ENCODE peak calls at places on chromosomes 1 and 21, in four cellular contexts. E is T-helper 22 cell, B is EL, H is nucleus accumbens. N is an unnamed sample.

GRCh38 chr1:114524933-114525332 is 13.9 kb upstream of the TRIM33 start:
- DNase-seq in E (no peak), B (no peak), H (no peak), N (no peak)

GRCh38 chr1:40363721-40364120 is 9.8 kb upstream of the SMAP2 start:
- DNase-seq in E (no peak), B (peak; percentile 25), H (no peak), N (no peak)

GRCh38 chr1:71658295-71658694 is 577.5 kb upstream of the ZRANB2 start:
- DNase-seq in E (no peak), B (no peak), H (no peak), N (no peak)

GRCh38 chr1:5623399-5623798 is 368.8 kb downstream of the NPHP4 start:
- DNase-seq in E (no peak), B (no peak), H (no peak), N (no peak)

GRCh38 chr1:226708342-226708780 is 30.7 kb downstream of the ITPKB start:
- DNase-seq in E (no peak), B (peak; percentile 91), H (no peak), N (no peak)

GRCh38 chr1:57329932-57330331 is 93.9 kb downstream of the DAB1 start:
- DNase-seq in E (no peak), B (no peak), H (no peak), N (no peak)

GRCh38 chr1:14521602-14522001 is 76.9 kb upstream of the KAZN start:
- DNase-seq in E (no peak), B (no peak), H (no peak), N (no peak)

GRCh38 chr1:226798427-226799411 is 59.6 kb upstream of the ITPKB start:
- DNase-seq in E (peak; percentile 48), B (no peak), H (no peak), N (peak; percentile 36)

GRCh38 chr21:45525910-45526306 is 16.3 kb downstream of the SLC19A1 start:
- DNase-seq in E (no peak), B (no peak), H (no peak), N (no peak)

GRCh38 chr1:77983997-77984355 is 5.1 kb upstream of the FUBP1 start:
- DNase-seq in E (no peak), B (no peak), H (no peak), N (no peak)

GRCh38 chr1:168728452-168729404 is at the start of gene DPT:
- DNase-seq in E (no peak), B (peak; percentile 64), H (no peak), N (no peak)

GRCh38 chr1:24300971-24301370 is 18.2 kb upstream of the GRHL3 start:
- DNase-seq in E (no peak), B (no peak), H (no peak), N (no peak)

GRCh38 chr1:183598386-183598785 is 8.1 kb upstream of the NCF2 start:
- DNase-seq in E (no peak), B (no peak), H (no peak), N (no peak)

GRCh38 chr1:159828916-159829634 is 2.4 kb downstream of the SLAMF8 start:
- DNase-seq in E (no peak), B (no peak), H (no peak), N (no peak)

GRCh38 chr21:43929217-43929971 is 64.4 kb downstream of the AGPAT3 start:
- DNase-seq in E (no peak), B (no peak), H (no peak), N (no peak)

GRCh38 chr1:39788758-39789570 is at the start of gene BMP8B:
- DNase-seq in E (peak; percentile 21), B (peak; percentile 43), H (peak; percentile 21), N (no peak)

GRCh38 chr1:182616130-182617074 is 12.2 kb upstream of the RGS16 start:
- DNase-seq in E (peak; percentile 88), B (peak; percentile 68), H (peak; percentile 86), N (peak; percentile 89)

GRCh38 chr1:223482766-223483165 is 89.6 kb downstream of the CCDC185 start:
- DNase-seq in E (no peak), B (no peak), H (no peak), N (no peak)

GRCh38 chr1:96596226-96596625 is 125.4 kb upstream of the PTBP2 start:
- DNase-seq in E (no peak), B (peak; percentile 49), H (no peak), N (no peak)

GRCh38 chr1:17866451-17867029 is 111.4 kb downstream of the ACTL8 start:
- DNase-seq in E (no peak), B (peak; percentile 96), H (no peak), N (no peak)

GRCh38 chr1:56080123-56080522 is 499.2 kb downstream of the PLPP3 start:
- DNase-seq in E (no peak), B (peak; percentile 78), H (no peak), N (no peak)